ENCODE peak calls at places on chromosomes 6 and 20, in seven cellular contexts. D, G, H, E, B, I and Z are unnamed samples.

GRCh38 chr6:105429676-105430075 is 26.8 kb upstream of the PREP start:
- DNase-seq in D (no peak), G (no peak), H (no peak), E (no peak), B (peak), I (peak), Z (peak)

GRCh38 chr6:5425797-5426196 is 164.5 kb downstream of the FARS2 start:
- DNase-seq in D (no peak), G (no peak), H (no peak), E (no peak), B (no peak), I (no peak), Z (no peak)

GRCh38 chr20:8527998-8528397 is 395.9 kb downstream of the PLCB1 start:
- DNase-seq in D (no peak), G (no peak), H (no peak), E (no peak), B (peak), I (peak), Z (peak)

GRCh38 chr6:168132531-168133184 is 53.6 kb upstream of the FRMD1 start:
- DNase-seq in D (peak), G (peak), H (peak), E (peak), B (peak), I (peak), Z (peak)

GRCh38 chr20:15616626-15617025 is 956.6 kb downstream of the KIF16B start:
- DNase-seq in D (no peak), G (no peak), H (no peak), E (no peak), B (peak), I (peak), Z (no peak)

GRCh38 chr6:131065824-131066171 is 2.8 kb upstream of the EPB41L2 start:
- DNase-seq in D (no peak), G (no peak), H (no peak), E (peak), B (no peak), I (no peak), Z (no peak)

GRCh38 chr20:57619053-57619831 is 984 bp downstream of the ZBP1 start:
- DNase-seq in D (no peak), G (peak), H (no peak), E (no peak), B (no peak), I (no peak), Z (no peak)

GRCh38 chr20:51447097-51447764 is 95.3 kb downstream of the NFATC2 start:
- DNase-seq in D (no peak), G (peak), H (peak), E (peak), B (peak), I (peak), Z (peak)

GRCh38 chr6:111445786-111446395 is 37.1 kb downstream of the REV3L start:
- DNase-seq in D (no peak), G (no peak), H (no peak), E (no peak), B (no peak), I (no peak), Z (no peak)

GRCh38 chr6:41077536-41077935 is 4.8 kb downstream of the NFYA start:
- DNase-seq in D (no peak), G (no peak), H (no peak), E (no peak), B (no peak), I (no peak), Z (no peak)

GRCh38 chr6:124907596-124907995 is 54.6 kb upstream of the RNF217 start:
- DNase-seq in D (no peak), G (no peak), H (no peak), E (no peak), B (no peak), I (no peak), Z (no peak)

GRCh38 chr20:43942213-43942590 is 27.6 kb downstream of the TOX2 start:
- DNase-seq in D (no peak), G (no peak), H (no peak), E (no peak), B (no peak), I (no peak), Z (no peak)

GRCh38 chr6:170260686-170261085 is 30.2 kb downstream of the DLL1 start:
- DNase-seq in D (no peak), G (peak), H (no peak), E (no peak), B (no peak), I (no peak), Z (no peak)
- TF ChIP-seq CTCF in D (peak), G (no peak), H (peak), E (peak), B (no peak), I (no peak), Z (no peak)

DNA sequence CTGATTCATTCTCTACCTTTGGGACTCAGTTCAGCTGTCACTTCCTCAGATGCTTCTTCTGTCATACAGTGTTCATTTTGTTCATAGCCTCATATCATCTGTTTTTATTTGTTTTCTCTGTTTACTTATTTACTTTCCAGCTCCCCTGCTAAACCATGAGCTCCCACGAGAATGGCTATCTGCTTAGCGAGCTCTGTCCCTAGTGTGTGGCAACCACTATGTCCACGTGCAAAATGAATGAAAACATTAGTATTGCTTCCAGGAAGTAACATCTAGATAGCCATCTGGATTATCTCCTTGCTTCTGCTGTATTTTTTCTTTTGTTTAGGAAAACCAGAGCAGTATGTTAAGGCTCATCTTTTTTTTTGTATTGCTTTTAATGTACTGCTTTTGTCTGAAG is 417.0 kb upstream of the SLC35B3 start:
- DNase-seq in D (no peak), G (no peak), H (no peak), E (no peak), B (no peak), I (no peak), Z (no peak)
- TF ChIP-seq CTCF in D (no peak), G (no peak), H (no peak), E (no peak), B (no peak), I (no peak), Z (no peak)

DNA sequence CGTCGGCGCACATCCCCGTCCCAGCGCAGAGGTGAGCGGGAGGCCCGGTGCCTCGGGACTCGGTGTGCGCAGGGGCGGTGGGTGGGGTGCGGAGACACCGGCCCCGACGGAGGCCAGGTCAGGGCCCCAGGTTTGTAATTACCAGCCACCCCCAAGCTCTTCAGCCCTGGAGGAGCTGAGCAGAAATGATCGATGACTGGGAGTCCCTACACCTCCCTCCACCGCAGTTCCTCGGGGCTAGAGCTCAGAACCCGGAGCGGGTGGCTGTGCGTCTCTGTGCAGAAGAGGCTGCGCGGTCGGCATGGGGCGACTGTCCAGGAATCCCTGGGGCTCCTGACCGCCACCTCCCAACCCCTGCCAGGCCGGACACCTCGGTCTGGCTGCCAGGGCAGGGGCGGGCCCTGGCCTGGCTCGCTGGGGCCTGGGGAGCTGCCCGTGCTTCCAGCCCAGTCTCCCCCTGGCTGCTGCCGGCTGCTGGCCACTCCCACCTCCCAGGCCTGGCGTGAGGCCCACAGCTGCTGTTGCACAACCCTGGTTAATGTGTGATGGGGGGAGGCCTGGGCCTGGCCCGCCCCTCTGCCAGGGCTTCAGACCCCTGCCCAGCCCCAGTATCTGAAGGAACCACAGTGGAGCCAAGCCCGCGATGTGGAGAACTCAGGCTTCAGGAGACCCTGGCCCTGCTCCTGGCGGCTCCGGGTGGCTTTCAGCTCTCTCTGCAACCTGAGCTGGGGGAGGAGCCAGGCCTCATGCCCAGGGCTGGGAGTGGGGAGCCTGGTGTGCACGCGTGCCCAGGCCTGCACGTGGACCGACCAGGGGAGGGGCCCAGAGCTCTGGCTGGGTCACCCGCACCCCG is 1.2 kb downstream of the SLC2A4RG start:
- DNase-seq in D (peak), G (peak), H (peak), E (peak), B (peak), I (peak), Z (peak)
- TF ChIP-seq CTCF in D (peak), G (peak), H (no peak), E (peak), B (peak), I (peak), Z (peak)

DNA sequence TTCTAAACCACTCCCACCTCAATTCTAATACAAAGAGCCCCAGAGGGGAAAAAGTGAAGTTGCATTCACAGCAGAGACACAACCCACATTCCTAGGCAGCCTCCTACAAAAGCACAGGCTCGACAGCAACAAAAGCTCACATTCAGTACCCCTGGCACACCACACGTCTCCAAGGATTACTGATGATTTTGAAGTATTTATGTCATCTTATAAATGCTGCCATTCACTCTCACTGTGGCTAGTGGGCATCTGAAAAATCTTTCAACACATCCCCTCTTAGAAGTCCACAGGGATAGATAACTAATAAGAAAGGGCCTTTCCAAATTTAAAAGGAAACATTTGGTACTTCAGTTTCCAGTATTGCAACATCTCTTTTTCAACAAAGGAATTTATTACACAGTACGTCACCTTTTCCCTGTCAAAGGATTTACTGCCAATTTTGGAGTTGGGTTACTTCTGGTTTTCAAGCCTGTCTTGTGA is 146.7 kb downstream of the TASP1 start:
- DNase-seq in D (peak), G (peak), H (peak), E (no peak), B (peak), I (peak), Z (peak)
- TF ChIP-seq CTCF in D (no peak), G (no peak), H (no peak), E (no peak), B (peak), I (no peak), Z (no peak)

GRCh38 chr20:47027042-47027441 is 132.4 kb downstream of the EYA2 start:
- DNase-seq in D (no peak), G (no peak), H (no peak), E (no peak), B (peak), I (no peak), Z (no peak)
- TF ChIP-seq CTCF in D (no peak), G (no peak), H (no peak), E (no peak), B (no peak), I (no peak), Z (no peak)

GRCh38 chr20:25294459-25295385 is 46.8 kb downstream of the PYGB start:
- DNase-seq in D (peak), G (peak), H (peak), E (peak), B (peak), I (peak), Z (no peak)

GRCh38 chr20:25297141-25297905 is 49.4 kb downstream of the PYGB start:
- DNase-seq in D (no peak), G (no peak), H (no peak), E (no peak), B (no peak), I (no peak), Z (no peak)

GRCh38 chr20:25296094-25297093 is 48.5 kb downstream of the PYGB start:
- DNase-seq in D (no peak), G (no peak), H (peak), E (peak), B (peak), I (no peak), Z (no peak)

GRCh38 chr20:25293910-25294458 is 46.1 kb downstream of the PYGB start:
- DNase-seq in D (no peak), G (no peak), H (no peak), E (no peak), B (no peak), I (no peak), Z (no peak)

GRCh38 chr20:25295386-25296093 is 47.7 kb downstream of the PYGB start:
- DNase-seq in D (no peak), G (peak), H (peak), E (no peak), B (peak), I (no peak), Z (no peak)
- TF ChIP-seq CTCF in D (no peak), G (no peak), H (no peak), E (no peak), B (no peak), I (no peak), Z (no peak)

GRCh38 chr20:21050710-21051109 is 55.4 kb downstream of the LINC00237 start:
- DNase-seq in D (no peak), G (no peak), H (no peak), E (no peak), B (no peak), I (no peak), Z (no peak)
- TF ChIP-seq CTCF in D (no peak), G (no peak), H (no peak), E (no peak), B (no peak), I (no peak), Z (no peak)

GRCh38 chr20:37417857-37418501 is 72.0 kb downstream of the SRC start:
- DNase-seq in D (no peak), G (no peak), H (no peak), E (no peak), B (peak), I (no peak), Z (no peak)

GRCh38 chr20:37419774-37420542 is 74.0 kb downstream of the SRC start:
- DNase-seq in D (no peak), G (no peak), H (no peak), E (no peak), B (no peak), I (no peak), Z (no peak)

GRCh38 chr20:37419307-37419706 is 73.4 kb downstream of the SRC start:
- DNase-seq in D (no peak), G (no peak), H (no peak), E (no peak), B (no peak), I (no peak), Z (no peak)

GRCh38 chr20:37417146-37417856 is 71.4 kb downstream of the SRC start:
- DNase-seq in D (no peak), G (no peak), H (no peak), E (no peak), B (no peak), I (no peak), Z (no peak)

DNA sequence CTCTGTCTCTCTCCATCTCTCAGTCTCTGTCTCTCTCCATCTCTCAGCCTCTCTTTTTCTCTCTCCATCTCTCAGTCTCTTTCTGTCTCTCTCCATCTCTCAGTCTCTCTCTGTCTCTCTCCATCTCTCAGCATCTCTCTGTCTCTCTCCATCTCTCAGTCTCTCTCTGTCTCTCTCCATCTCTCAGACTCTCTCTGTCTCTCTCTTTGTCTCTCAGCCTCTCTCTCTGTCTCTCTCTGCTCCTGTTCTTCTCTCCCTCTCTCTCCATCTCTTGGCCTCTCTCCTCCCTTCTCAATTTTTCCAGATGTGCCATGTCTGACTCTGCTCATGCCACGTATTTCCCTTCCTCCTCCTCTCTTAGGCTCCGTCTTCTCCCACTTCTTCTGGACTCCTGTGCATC is 72.7 kb downstream of the SRC start:
- DNase-seq in D (no peak), G (no peak), H (no peak), E (no peak), B (peak), I (no peak), Z (no peak)
- TF ChIP-seq CTCF in D (no peak), G (no peak), H (no peak), E (no peak), B (no peak), I (no peak), Z (no peak)

GRCh38 chr6:12459945-12460800 is 170.0 kb downstream of the EDN1 start:
- DNase-seq in D (no peak), G (no peak), H (no peak), E (no peak), B (peak), I (no peak), Z (no peak)
- TF ChIP-seq CTCF in D (no peak), G (no peak), H (no peak), E (no peak), B (no peak), I (no peak), Z (no peak)